ENCODE peak calls at places on chromosomes 12 and 14, in six cellular contexts. R is CD8-positive, alpha-beta T cell; S is effector memory CD4-positive, alpha-beta T cell; T is adrenal gland; L is cardiac muscle cell; E is IMR-90. B is an unnamed sample.

GRCh38 chr14:39266589-39266870 is 32.8 kb downstream of the MIA2 start:
- DNase-seq in R (no peak), S (no peak), T (peak; percentile 51), L (no peak), E (peak; percentile 34), B (peak; percentile 76)

GRCh38 chr14:100537701-100538565 is 49.3 kb downstream of the BEGAIN start:
- DNase-seq in R (no peak), S (no peak), T (peak; percentile 10), L (no peak), E (no peak), B (peak; percentile 36)

GRCh38 chr12:54419088-54419887 is at the start of gene ITGA5:
- DNase-seq in R (peak; percentile 63), S (peak; percentile 49), T (peak; percentile 78), L (peak; percentile 76), E (peak; percentile 69), B (peak; percentile 81)

GRCh38 chr12:76247026-76247688 is 101.1 kb downstream of the BBS10 start:
- DNase-seq in R (no peak), S (no peak), T (no peak), L (peak; percentile 68), E (no peak), B (no peak)

GRCh38 chr12:87676726-87677125 is 352.5 kb downstream of the C12orf50 start:
- DNase-seq in R (no peak), S (no peak), T (no peak), L (peak; percentile 14), E (no peak), B (no peak)

GRCh38 chr14:71414631-71415403 is 507.6 kb downstream of the PCNX1 start:
- DNase-seq in R (no peak), S (no peak), T (no peak), L (no peak), E (peak; percentile 71), B (no peak)

GRCh38 chr14:103594265-103594664 is 31.5 kb downstream of the COA8 start:
- DNase-seq in R (no peak), S (no peak), T (no peak), L (peak; percentile 91), E (peak; percentile 74), B (no peak)

GRCh38 chr12:102061096-102061555 is 665 bp downstream of the WASHC3 start:
- DNase-seq in R (peak; percentile 18), S (no peak), T (no peak), L (no peak), E (peak; percentile 1), B (no peak)

GRCh38 chr14:105883066-105884005 is 357.0 kb downstream of the TMEM121 start:
- DNase-seq in R (peak; percentile 5), S (no peak), T (peak; percentile 4), L (no peak), E (no peak), B (peak; percentile 28)

GRCh38 chr14:35361141-35361480 is 43.4 kb downstream of the NFKBIA start:
- DNase-seq in R (no peak), S (no peak), T (no peak), L (no peak), E (no peak), B (peak; percentile 20)

GRCh38 chr14:100911665-100912316 is 8.3 kb upstream of the RTL1 start:
- DNase-seq in R (no peak), S (no peak), T (no peak), L (no peak), E (peak; percentile 36), B (no peak)

GRCh38 chr12:75709474-75709873 is 198.1 kb upstream of the KRR1 start:
- DNase-seq in R (no peak), S (no peak), T (peak; percentile 54), L (no peak), E (no peak), B (no peak)

GRCh38 chr12:48601013-48601756 is 31.3 kb upstream of the LALBA start:
- DNase-seq in R (no peak), S (no peak), T (no peak), L (peak; percentile 15), E (peak; percentile 47), B (no peak)

GRCh38 chr12:15356831-15357456 is 34.6 kb downstream of the PTPRO start:
- DNase-seq in R (no peak), S (no peak), T (no peak), L (no peak), E (no peak), B (no peak)

GRCh38 chr14:95515523-95516517 is 630 bp downstream of the SYNE3 start:
- DNase-seq in R (peak; percentile 83), S (peak; percentile 77), T (peak; percentile 75), L (peak; percentile 60), E (peak; percentile 45), B (peak; percentile 84)

GRCh38 chr14:102280376-102280962 is 24.5 kb downstream of the MOK start:
- DNase-seq in R (no peak), S (no peak), T (no peak), L (peak; percentile 97), E (peak; percentile 99), B (no peak)

GRCh38 chr14:76829650-76830421 is 3.6 kb downstream of the LRRC74A start:
- DNase-seq in R (no peak), S (no peak), T (no peak), L (peak; percentile 91), E (no peak), B (no peak)

GRCh38 chr12:52171950-52172512 is 19.8 kb downstream of the KRT80 start:
- DNase-seq in R (peak; percentile 20), S (no peak), T (peak; percentile 64), L (no peak), E (peak; percentile 68), B (peak; percentile 65)

GRCh38 chr12:131223791-131224567 is 270.3 kb downstream of the ADGRD1 start:
- DNase-seq in R (no peak), S (no peak), T (no peak), L (no peak), E (no peak), B (no peak)

GRCh38 chr12:14961466-14962155 is at the start of gene ARHGDIB:
- DNase-seq in R (peak; percentile 78), S (peak; percentile 81), T (peak; percentile 32), L (peak; percentile 72), E (no peak), B (peak; percentile 58)

GRCh38 chr14:92164958-92165357 is 43.2 kb downstream of the CPSF2 start:
- DNase-seq in R (no peak), S (no peak), T (no peak), L (no peak), E (no peak), B (no peak)

GRCh38 chr14:76955575-76956252 is 72.8 kb downstream of the IRF2BPL start:
- DNase-seq in R (peak; percentile 54), S (peak; percentile 57), T (peak; percentile 73), L (peak; percentile 33), E (peak; percentile 59), B (no peak)

GRCh38 chr14:70885343-70886014 is 21.8 kb upstream of the PCNX1 start:
- DNase-seq in R (no peak), S (no peak), T (no peak), L (no peak), E (no peak), B (no peak)

GRCh38 chr14:75181426-75182062 is 5.1 kb upstream of the TMED10 start:
- DNase-seq in R (no peak), S (no peak), T (no peak), L (no peak), E (no peak), B (no peak)

DNA sequence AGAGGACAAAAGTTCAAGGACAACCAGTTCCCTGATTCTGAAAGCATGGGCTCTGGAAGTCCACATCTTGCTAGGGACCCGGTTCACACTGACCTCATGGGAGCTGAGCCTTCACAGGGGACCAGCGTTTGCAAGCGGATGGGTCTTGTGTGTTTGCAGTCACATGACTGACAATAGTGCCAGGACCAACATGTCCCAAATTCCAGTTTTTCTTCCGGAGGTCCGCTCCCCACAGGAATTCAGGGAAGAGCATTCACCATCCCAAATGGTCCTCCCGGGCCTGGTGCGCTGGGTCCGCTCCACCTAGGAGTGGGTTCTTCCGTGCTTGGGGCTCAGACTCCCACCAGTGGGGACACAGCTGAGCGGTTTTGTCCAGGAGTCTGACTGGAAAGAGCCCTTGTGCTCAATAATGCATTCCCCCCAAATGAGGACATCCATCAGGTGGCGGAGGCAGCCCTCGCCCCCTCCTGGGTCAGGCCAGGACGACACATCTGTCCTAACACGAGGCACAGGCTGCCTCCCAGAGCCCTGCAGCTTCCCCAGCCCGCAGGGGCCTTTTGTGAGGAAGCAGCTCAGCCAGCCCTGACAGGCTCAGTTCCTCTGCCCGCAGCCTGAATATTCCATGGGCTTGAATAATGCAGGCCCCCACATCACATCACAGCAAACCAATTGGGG is 91.8 kb upstream of the BCL11B start:
- DNase-seq in R (no peak), S (no peak), T (no peak), L (no peak), E (no peak), B (no peak)
- H3K4me1 ChIP-seq in R (no peaks in the 10 kb centered on the region), S (no peaks in the 10 kb centered on the region), T (no peaks in the 10 kb centered on the region), L (no peaks in the 10 kb centered on the region), E (no peaks in the 10 kb centered on the region), B (no peaks in the 10 kb centered on the region)

DNA sequence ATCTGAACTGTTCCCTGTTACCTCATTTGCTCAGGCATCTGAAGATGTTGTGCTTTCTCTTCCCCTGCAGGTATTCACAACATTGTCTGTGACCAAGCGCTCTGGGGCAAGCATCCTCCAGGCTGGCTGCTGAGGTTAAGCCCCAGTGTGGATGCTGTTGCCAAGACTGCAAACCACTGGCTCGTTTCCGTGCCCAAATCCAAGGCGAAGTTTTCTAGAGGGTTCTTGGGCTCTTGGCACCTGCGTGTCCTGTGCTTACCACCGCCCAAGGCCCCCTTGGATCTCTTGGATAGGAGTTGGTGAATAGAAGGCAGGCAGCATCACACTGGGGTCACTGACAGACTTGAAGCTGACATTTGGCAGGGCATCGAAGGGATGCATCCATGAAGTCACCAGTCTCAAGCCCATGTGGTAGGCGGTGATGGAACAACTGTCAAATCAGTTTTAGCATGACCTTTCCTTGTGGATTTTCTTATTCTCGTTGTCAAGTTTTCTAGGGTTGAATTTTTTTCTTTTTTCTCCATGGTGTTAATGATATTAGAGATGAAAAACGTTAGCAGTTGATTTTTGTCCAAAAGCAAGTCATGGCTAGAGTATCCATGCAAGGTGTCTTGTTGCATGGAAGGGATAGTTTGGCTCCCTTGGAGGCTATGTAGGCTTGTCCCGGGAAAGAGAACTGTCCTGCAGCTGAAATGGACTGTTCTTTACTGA is 44.9 kb downstream of the EID3 start:
- DNase-seq in R (no peak), S (no peak), T (no peak), L (no peak), E (no peak), B (no peak)
- H3K4me1 ChIP-seq in R (no peaks in the 10 kb centered on the region), S (no peaks in the 10 kb centered on the region), T (peaks cover 8% of the 10 kb centered on the region), L (no peaks in the 10 kb centered on the region), E (peaks cover 7% of the 10 kb centered on the region), B (no peaks in the 10 kb centered on the region)

DNA sequence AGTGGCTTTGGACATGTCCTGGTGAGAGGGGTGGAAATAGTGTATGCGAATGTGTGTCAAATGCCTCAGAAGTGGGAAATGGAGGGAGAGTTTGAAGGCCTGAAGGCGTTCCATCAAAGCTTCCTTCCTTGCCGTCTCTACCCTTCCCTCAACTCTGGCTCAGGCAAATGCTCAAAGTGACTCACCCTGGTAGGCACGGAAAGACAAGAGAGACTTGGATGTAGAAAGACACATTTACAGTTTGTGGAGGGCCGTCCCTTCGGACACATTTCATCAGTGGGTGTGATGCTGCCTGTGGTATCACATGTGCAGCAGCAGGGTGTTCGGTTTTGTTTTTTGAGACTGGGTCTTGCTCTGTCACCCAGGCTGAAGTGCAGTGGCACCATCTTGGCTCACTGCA is 36.8 kb downstream of the CHST11 start:
- DNase-seq in R (no peak), S (no peak), T (no peak), L (no peak), E (no peak), B (no peak)
- H3K4me1 ChIP-seq in R (peaks cover 62% of the 10 kb centered on the region), S (peaks cover 60% of the 10 kb centered on the region), T (no peaks in the 10 kb centered on the region), L (peaks cover 18% of the 10 kb centered on the region), E (peaks cover 2% of the 10 kb centered on the region), B (peaks cover 50% of the 10 kb centered on the region)

DNA sequence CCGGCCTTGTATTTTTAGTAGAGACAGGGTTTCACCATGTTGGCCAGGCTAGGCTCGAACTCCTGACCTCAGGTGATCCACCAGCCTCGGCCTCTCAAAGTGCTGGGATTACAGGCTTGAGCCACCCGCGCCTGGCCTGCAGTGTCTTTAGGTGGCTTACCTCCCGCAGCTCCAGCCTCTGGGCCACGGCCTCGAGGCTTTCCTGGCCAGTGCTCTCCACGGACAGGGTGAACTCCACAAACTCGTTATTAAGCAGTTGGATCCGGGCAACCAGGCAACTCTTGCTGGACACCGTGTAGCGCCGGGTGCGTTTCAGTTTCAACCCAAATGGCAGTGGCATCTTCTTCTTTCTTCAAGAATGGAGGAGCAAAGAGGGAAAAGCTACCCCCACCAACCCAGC is 4.7 kb downstream of the PTPN21 start:
- DNase-seq in R (no peak), S (no peak), T (no peak), L (no peak), E (no peak), B (no peak)
- H3K4me1 ChIP-seq in R (peaks cover 16% of the 10 kb centered on the region), S (peaks cover 10% of the 10 kb centered on the region), T (peaks cover 5% of the 10 kb centered on the region), L (peaks cover under 1% of the 10 kb centered on the region), E (peaks cover 4% of the 10 kb centered on the region), B (peaks cover 27% of the 10 kb centered on the region)